ENCODE peak calls at places on chromosomes 7 and 10, in six cellular contexts. B is endothelial cell of umbilical vein, L is A549, D is HepG2, U is K562, S is GM12878. T is an unnamed sample.

GRCh38 chr7:44279286-44279685 is 46.1 kb downstream of the CAMK2B start:
- DNase-seq in B (no peak), L (no peak), D (no peak), U (no peak), S (no peak), T (no peak)

GRCh38 chr7:137977173-137977572 is 24.7 kb downstream of the CREB3L2 start:
- DNase-seq in B (no peak), L (no peak), D (no peak), U (no peak), S (no peak), T (no peak)

GRCh38 chr7:116876664-116877442 is 14.5 kb downstream of the CAPZA2 start:
- DNase-seq in B (peak), L (no peak), D (no peak), U (peak), S (no peak), T (no peak)

GRCh38 chr7:143405671-143406352 is 2.8 kb downstream of the EPHA1 start:
- DNase-seq in B (no peak), L (no peak), D (no peak), U (no peak), S (no peak), T (no peak)

GRCh38 chr10:112721080-112721698 is 228.9 kb upstream of the TCF7L2 start:
- DNase-seq in B (peak), L (peak), D (peak), U (peak), S (peak), T (peak)

GRCh38 chr7:142645777-142646176 is 103.5 kb upstream of the PRSS1 start:
- DNase-seq in B (no peak), L (no peak), D (no peak), U (no peak), S (no peak), T (no peak)

GRCh38 chr10:35890970-35891330 is 248.9 kb upstream of the FZD8 start:
- DNase-seq in B (no peak), L (no peak), D (no peak), U (no peak), S (no peak), T (no peak)

GRCh38 chr7:116357776-116358670 is 141.5 kb upstream of the CAV2 start:
- DNase-seq in B (peak), L (peak), D (no peak), U (no peak), S (no peak), T (no peak)

GRCh38 chr10:102775973-102776669 is 32.4 kb downstream of the WBP1L start:
- DNase-seq in B (peak), L (no peak), D (peak), U (peak), S (no peak), T (no peak)

GRCh38 chr7:50706469-50706937 is 76.2 kb downstream of the GRB10 start:
- DNase-seq in B (no peak), L (peak), D (no peak), U (no peak), S (no peak), T (no peak)

GRCh38 chr7:112933598-112933997 is 143.4 kb upstream of the TMEM168 start:
- DNase-seq in B (no peak), L (no peak), D (no peak), U (no peak), S (no peak), T (no peak)

GRCh38 chr10:124892905-124893304 is 49.0 kb upstream of the ZRANB1 start:
- DNase-seq in B (no peak), L (no peak), D (no peak), U (no peak), S (no peak), T (no peak)

GRCh38 chr7:155454183-155455112 is 3.5 kb upstream of the EN2 start:
- DNase-seq in B (no peak), L (no peak), D (no peak), U (no peak), S (no peak), T (no peak)

GRCh38 chr10:57222129-57222528 is 861.1 kb upstream of the ZWINT start:
- DNase-seq in B (no peak), L (no peak), D (no peak), U (no peak), S (no peak), T (no peak)

GRCh38 chr7:149161241-149161848 is 14.1 kb downstream of the ZNF398 start:
- DNase-seq in B (peak), L (peak), D (no peak), U (no peak), S (no peak), T (no peak)

GRCh38 chr10:124143721-124144120 is 50.3 kb upstream of the CHST15 start:
- DNase-seq in B (no peak), L (no peak), D (no peak), U (no peak), S (no peak), T (no peak)

GRCh38 chr7:141563956-141564623 is 12.9 kb downstream of the AGK start:
- DNase-seq in B (no peak), L (peak), D (no peak), U (peak), S (peak), T (peak)

GRCh38 chr10:100709655-100710054 is 35.7 kb upstream of the PAX2 start:
- DNase-seq in B (no peak), L (no peak), D (no peak), U (no peak), S (no peak), T (no peak)

GRCh38 chr7:116524609-116525297 is at the start of gene CAV1:
- DNase-seq in B (peak), L (peak), D (no peak), U (peak), S (no peak), T (no peak)

GRCh38 chr10:22317121-22317370 is 858 bp downstream of the COMMD3 start:
- DNase-seq in B (no peak), L (no peak), D (no peak), U (no peak), S (no peak), T (no peak)

GRCh38 chr10:22314852-22315251 is 1.3 kb upstream of the COMMD3 start:
- DNase-seq in B (no peak), L (no peak), D (no peak), U (no peak), S (no peak), T (peak)

GRCh38 chr10:22317771-22318565 is 1.8 kb downstream of the COMMD3 start:
- DNase-seq in B (no peak), L (no peak), D (no peak), U (no peak), S (no peak), T (no peak)

GRCh38 chr10:22315455-22316285 is 518 bp upstream of the COMMD3 start:
- DNase-seq in B (peak), L (no peak), D (no peak), U (peak), S (no peak), T (no peak)

GRCh38 chr10:22316286-22317120 is at the start of gene COMMD3:
- DNase-seq in B (peak), L (peak), D (peak), U (peak), S (peak), T (peak)
- TF ChIP-seq POLR2A in B (peak), L (peak), D (peak), U (peak), S (peak), T (peak)

GRCh38 chr7:121037828-121038716 is 49.6 kb downstream of the CPED1 start:
- DNase-seq in B (no peak), L (no peak), D (no peak), U (no peak), S (no peak), T (no peak)
- TF ChIP-seq MYC in B (no peak), L (no peak), D (no peak), U (no peak), S (no peak), T (no peak)

DNA sequence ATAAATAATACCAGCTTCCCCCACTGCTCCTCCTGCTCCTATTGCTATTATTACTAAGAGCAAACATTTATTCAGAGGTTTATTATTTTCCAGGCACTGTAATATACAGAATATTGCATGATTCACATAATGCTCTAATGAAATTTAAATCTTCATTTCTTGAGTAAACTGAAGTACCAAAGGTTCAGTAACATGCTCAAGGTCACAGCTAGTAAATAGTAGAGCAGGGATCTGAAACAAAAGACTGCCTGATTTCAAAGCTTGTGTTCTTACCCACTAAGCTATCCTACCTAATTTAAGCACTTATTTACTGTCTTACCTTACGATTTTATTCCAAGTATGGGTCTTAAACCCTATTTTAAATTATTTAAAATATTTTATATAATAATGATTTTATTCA is 126.2 kb downstream of the SNX13 start:
- DNase-seq in B (no peak), L (no peak), D (peak), U (no peak), S (no peak), T (no peak)
- TF ChIP-seq MAX in B (no peak), L (no peak), D (no peak), U (no peak), S (no peak), T (no peak)

GRCh38 chr10:17229016-17229716 is 1.1 kb downstream of the VIM start:
- DNase-seq in B (peak), L (peak), D (no peak), U (peak), S (no peak), T (peak)
- TF ChIP-seq POLR2A in B (peak), L (peak), D (no peak), U (peak), S (peak), T (peak)

GRCh38 chr10:4546500-4546899 is 279.5 kb upstream of the AKR1E2 start:
- DNase-seq in B (no peak), L (no peak), D (no peak), U (no peak), S (no peak), T (no peak)

GRCh38 chr10:4538016-4538415 is 288.0 kb upstream of the AKR1E2 start:
- DNase-seq in B (no peak), L (no peak), D (no peak), U (no peak), S (no peak), T (no peak)

GRCh38 chr10:4543943-4544540 is 282.0 kb upstream of the AKR1E2 start:
- DNase-seq in B (no peak), L (no peak), D (no peak), U (no peak), S (no peak), T (no peak)

GRCh38 chr10:4545077-4545476 is 280.9 kb upstream of the AKR1E2 start:
- DNase-seq in B (no peak), L (no peak), D (no peak), U (no peak), S (no peak), T (no peak)

DNA sequence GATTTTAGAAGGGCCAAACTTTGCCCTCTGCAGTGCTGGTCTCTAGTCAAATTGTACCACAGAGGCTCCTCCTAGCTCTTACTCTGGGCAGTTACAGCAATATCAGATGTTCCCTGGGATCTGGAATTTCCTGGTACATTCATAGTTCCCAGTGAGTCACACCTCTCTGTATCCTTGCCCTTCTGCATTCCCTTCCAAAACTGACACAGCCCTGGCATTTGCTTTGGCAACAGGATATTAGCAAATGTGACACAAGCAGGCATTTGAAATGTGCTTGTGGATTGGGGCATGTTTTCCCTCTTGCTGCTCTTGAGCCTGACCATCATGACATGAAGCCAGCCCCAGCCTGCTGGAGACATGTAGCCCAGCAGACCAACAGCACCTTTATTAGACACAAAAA is 284.7 kb upstream of the AKR1E2 start:
- DNase-seq in B (peak), L (peak), D (no peak), U (no peak), S (no peak), T (no peak)
- TF ChIP-seq MYC in B (no peak), L (no peak), D (no peak), U (no peak), S (no peak), T (no peak)

GRCh38 chr7:42097756-42098155 is 139.3 kb downstream of the GLI3 start:
- DNase-seq in B (peak), L (peak), D (peak), U (no peak), S (no peak), T (peak)
- TF ChIP-seq MAX in B (no peak), L (no peak), D (no peak), U (no peak), S (no peak), T (no peak)

GRCh38 chr7:100209493-100209892 is 10.3 kb upstream of the PVRIG start:
- DNase-seq in B (no peak), L (no peak), D (no peak), U (no peak), S (no peak), T (no peak)

GRCh38 chr7:100213672-100214071 is 6.1 kb upstream of the PVRIG start:
- DNase-seq in B (no peak), L (no peak), D (no peak), U (no peak), S (no peak), T (no peak)

GRCh38 chr7:100210803-100211202 is 8.9 kb upstream of the PVRIG start:
- DNase-seq in B (no peak), L (no peak), D (no peak), U (no peak), S (no peak), T (no peak)

GRCh38 chr7:100212631-100213286 is 7.0 kb upstream of the PVRIG start:
- DNase-seq in B (no peak), L (no peak), D (no peak), U (no peak), S (no peak), T (no peak)

DNA sequence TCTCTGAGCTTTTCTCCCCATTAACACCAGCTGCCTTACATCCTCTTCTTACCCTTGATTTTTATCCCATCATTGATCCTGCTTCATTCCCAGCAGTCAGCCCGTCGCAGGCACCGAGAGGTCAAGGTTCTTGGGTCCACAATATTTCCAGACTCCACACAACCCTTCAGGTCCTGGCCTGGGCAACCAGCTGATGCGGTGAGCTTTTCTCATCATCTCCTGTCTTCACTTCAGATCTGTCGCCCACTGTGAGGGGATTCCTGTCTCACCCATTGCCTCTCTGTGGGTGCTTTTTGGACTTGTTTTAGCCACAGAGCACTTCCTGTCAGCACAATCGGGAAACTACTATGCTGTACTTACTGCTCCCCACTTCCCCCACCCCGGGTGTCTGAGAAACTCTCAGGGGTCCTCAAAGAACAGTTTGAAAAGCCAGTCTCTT is 8.4 kb upstream of the PVRIG start:
- DNase-seq in B (no peak), L (no peak), D (no peak), U (no peak), S (peak), T (no peak)
- TF ChIP-seq POLR2A in B (no peak), L (no peak), D (no peak), U (no peak), S (peak), T (no peak)

GRCh38 chr10:22620929-22621328 is 93.4 kb downstream of the PIP4K2A start:
- DNase-seq in B (no peak), L (no peak), D (no peak), U (no peak), S (no peak), T (no peak)

GRCh38 chr10:22621726-22622125 is 92.7 kb downstream of the PIP4K2A start:
- DNase-seq in B (peak), L (no peak), D (no peak), U (no peak), S (no peak), T (no peak)

GRCh38 chr10:22619111-22619510 is 95.3 kb downstream of the PIP4K2A start:
- DNase-seq in B (no peak), L (no peak), D (no peak), U (no peak), S (no peak), T (no peak)

GRCh38 chr10:22622242-22622806 is 92.1 kb downstream of the PIP4K2A start:
- DNase-seq in B (no peak), L (no peak), D (no peak), U (no peak), S (no peak), T (no peak)

GRCh38 chr10:22620140-22620857 is 94.1 kb downstream of the PIP4K2A start:
- DNase-seq in B (peak), L (peak), D (no peak), U (no peak), S (no peak), T (no peak)
- TF ChIP-seq MYC in B (no peak), L (no peak), D (no peak), U (no peak), S (no peak), T (no peak)